ENCODE peak calls at places on chromosomes 12 and 14, in six cellular contexts. F, S, U, D, T and W are unnamed samples.

GRCh38 chr12:5078423-5078822 is 34.7 kb downstream of the KCNA5 start:
- DNase-seq in F (no peak), S (no peak), U (no peak), D (no peak), T (peak), W (no peak)

GRCh38 chr14:77302926-77303325 is 17.8 kb downstream of the POMT2 start:
- DNase-seq in F (no peak), S (no peak), U (peak), D (no peak), T (no peak), W (no peak)

GRCh38 chr12:102197789-102198188 is at the start of gene PMCH:
- DNase-seq in F (no peak), S (no peak), U (no peak), D (no peak), T (no peak), W (no peak)

GRCh38 chr12:105418232-105418631 is 87.7 kb downstream of the C12orf75 start:
- DNase-seq in F (no peak), S (no peak), U (no peak), D (no peak), T (no peak), W (no peak)

GRCh38 chr12:79614730-79615129 is 76.0 kb downstream of the PAWR start:
- DNase-seq in F (no peak), S (no peak), U (no peak), D (no peak), T (no peak), W (no peak)

GRCh38 chr14:70812124-70812818 is 3.0 kb upstream of the MAP3K9 start:
- DNase-seq in F (no peak), S (no peak), U (no peak), D (no peak), T (no peak), W (no peak)

GRCh38 chr12:72876092-72876491 is 603.9 kb downstream of the TRHDE start:
- DNase-seq in F (no peak), S (no peak), U (no peak), D (no peak), T (no peak), W (no peak)

GRCh38 chr12:95218164-95218851 is 701 bp downstream of the VEZT start:
- DNase-seq in F (no peak), S (no peak), U (peak), D (no peak), T (no peak), W (peak)

GRCh38 chr12:3820122-3820521 is 53.1 kb downstream of the PARP11 start:
- DNase-seq in F (no peak), S (no peak), U (no peak), D (no peak), T (no peak), W (no peak)

GRCh38 chr14:61566537-61567225 is 128.6 kb upstream of the HIF1A start:
- DNase-seq in F (no peak), S (no peak), U (no peak), D (no peak), T (no peak), W (no peak)

GRCh38 chr14:34425095-34425851 is 36.8 kb downstream of the SPTSSA start:
- DNase-seq in F (no peak), S (no peak), U (peak), D (no peak), T (no peak), W (peak)

GRCh38 chr12:49292729-49293055 is 2.3 kb upstream of the PRPH start:
- DNase-seq in F (peak), S (no peak), U (no peak), D (no peak), T (peak), W (no peak)

DNA sequence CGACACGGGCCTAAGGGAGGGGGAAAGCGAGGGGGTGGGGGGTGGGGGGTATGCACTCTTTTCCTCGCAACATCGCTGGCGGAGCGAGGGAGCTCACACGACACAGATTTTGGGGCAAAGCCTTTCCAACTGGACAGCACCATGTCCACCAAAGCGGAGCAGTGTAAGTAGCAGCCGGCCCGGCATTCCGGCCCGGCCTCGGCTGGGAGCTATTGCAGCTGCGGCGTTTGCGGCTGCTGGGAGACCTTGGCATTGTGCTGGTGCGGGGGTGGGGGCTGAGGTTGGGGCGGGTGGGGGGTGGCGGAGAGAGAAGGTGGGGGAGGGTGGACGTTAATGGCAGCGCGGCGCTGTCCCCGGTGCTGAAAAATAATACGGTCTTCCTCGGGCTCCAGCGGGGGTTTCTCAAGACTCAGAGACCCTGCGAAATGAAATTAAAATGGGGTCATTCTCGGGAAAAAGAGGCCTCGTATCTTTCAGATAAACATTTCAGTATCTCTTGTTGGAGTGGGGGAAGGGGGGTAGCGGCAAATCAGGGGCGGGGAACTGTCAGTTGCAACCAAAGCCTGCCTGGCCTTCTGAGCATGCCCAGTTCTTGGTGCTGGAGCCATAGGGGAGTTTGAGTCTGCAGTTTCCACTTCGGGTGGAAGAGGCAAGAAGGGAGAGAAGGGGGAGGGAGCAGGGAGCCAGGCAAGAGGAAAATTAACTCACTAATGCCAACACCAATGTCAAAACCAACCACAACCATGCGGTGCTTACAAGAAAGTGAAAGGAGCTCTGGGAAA is at the start of gene UNC79:
- DNase-seq in F (no peak), S (no peak), U (peak), D (no peak), T (peak), W (no peak)
- TF ChIP-seq EP300 in F (no peak), S (no peak), U (no peak), D (no peak), T (no peak), W (no peak)

DNA sequence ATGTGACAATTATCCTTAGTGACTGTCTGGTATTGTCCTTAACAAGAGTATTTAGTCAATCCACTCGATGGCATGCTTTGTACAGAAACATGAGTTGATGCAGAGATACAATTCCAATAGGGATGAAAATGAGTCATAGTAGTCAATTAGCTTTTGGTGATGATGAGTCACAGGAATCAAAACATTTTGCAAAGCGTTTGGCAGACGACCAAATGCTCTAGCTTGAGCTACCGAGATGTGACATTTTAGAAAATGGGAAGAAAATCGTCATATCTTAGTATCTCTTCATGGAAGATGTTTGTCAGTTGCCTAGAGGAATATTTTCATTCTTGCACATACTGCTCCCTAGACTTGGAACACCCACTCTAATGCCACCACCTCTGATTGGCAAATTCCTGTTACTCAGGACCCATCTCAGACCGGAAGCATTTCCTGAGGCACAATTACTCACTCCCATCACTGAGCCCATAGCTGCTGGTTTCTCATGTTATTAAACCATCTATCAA is 95.0 kb downstream of the LMNTD1 start:
- DNase-seq in F (no peak), S (peak), U (peak), D (no peak), T (peak), W (no peak)
- TF ChIP-seq POLR2AphosphoS5 in F (no peak), S (no peak), U (no peak), D (no peak), T (peak), W (no peak)

GRCh38 chr12:2282321-2282720 is 229.5 kb downstream of the CACNA1C start:
- DNase-seq in F (no peak), S (no peak), U (no peak), D (no peak), T (no peak), W (no peak)
- TF ChIP-seq CTCF in F (no peak), S (no peak), U (no peak), D (no peak), T (no peak), W (no peak)

GRCh38 chr14:100222219-100223093 is 16.5 kb upstream of the YY1 start:
- DNase-seq in F (no peak), S (no peak), U (no peak), D (no peak), T (no peak), W (no peak)

GRCh38 chr14:100215330-100215885 is 23.5 kb upstream of the YY1 start:
- DNase-seq in F (no peak), S (no peak), U (peak), D (no peak), T (no peak), W (no peak)

GRCh38 chr14:100221419-100222218 is 17.3 kb upstream of the YY1 start:
- DNase-seq in F (no peak), S (no peak), U (peak), D (no peak), T (no peak), W (peak)

GRCh38 chr14:100223332-100224171 is 15.4 kb upstream of the YY1 start:
- DNase-seq in F (no peak), S (no peak), U (peak), D (no peak), T (no peak), W (no peak)

DNA sequence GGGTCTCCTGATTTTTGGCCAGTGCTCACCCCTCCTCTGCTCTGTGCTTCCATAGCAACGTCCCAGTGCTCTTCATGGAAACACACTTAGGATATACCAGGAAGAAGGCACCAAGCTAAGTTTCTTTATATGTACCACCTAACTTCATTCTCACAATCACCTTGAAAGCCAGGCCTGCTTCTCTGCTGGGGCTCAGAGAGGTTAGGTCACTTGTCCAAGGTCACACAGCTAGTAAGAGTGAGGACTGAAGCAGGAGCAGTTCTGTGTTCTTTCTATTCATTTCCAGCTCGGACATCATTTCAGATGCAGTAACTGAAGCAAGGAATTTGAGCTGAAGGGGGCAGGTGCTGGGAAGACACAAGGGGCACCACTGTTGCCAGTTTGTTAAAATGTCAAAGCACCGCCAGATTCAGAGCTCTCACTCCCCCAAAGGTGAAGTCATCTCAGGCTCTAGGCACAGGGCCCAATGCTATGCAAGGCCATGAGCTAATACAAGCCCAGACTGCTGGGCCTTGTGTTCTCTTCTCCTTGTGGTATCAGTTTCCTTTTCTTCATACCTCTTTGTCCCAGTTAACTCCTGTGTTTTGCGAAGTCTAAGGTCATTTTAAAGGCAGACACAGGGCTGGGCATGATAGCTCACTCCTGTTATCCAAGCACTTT is 19.7 kb upstream of the YY1 start:
- DNase-seq in F (no peak), S (no peak), U (no peak), D (no peak), T (no peak), W (no peak)
- TF ChIP-seq EP300 in F (no peak), S (no peak), U (no peak), D (no peak), T (no peak), W (no peak)